ENCODE peak calls at places on chromosomes 2 and 18, in eight cellular contexts. R, F, Z, K, J, G, T and W are unnamed samples. For H3K9me3, the result is how much of the 10 kb centered on the place peaks cover.

GRCh38 chr2:226440119-226440917 is 359.3 kb downstream of the IRS1 start:
- DNase-seq in R (peak), F (no peak), Z (peak), K (no peak), J (peak), G (no peak), T (peak), W (no peak)

GRCh38 chr2:137741963-137742362 is 222.3 kb upstream of the HNMT start:
- DNase-seq in R (no peak), F (no peak), Z (no peak), K (no peak), J (no peak), G (no peak), T (no peak), W (no peak)

GRCh38 chr2:15800489-15801329 is 139.6 kb upstream of the MYCN start:
- DNase-seq in R (no peak), F (no peak), Z (peak), K (peak), J (no peak), G (no peak), T (no peak), W (peak)

GRCh38 chr18:72871091-72871490 is 3.3 kb upstream of the NETO1 start:
- DNase-seq in R (peak), F (no peak), Z (no peak), K (no peak), J (peak), G (no peak), T (peak), W (no peak)

GRCh38 chr2:209970271-209970670 is 32.2 kb upstream of the RPE start:
- DNase-seq in R (no peak), F (no peak), Z (peak), K (no peak), J (no peak), G (no peak), T (no peak), W (no peak)

GRCh38 chr18:47720741-47721140 is 209.7 kb downstream of the SMAD2 start:
- DNase-seq in R (no peak), F (no peak), Z (no peak), K (no peak), J (no peak), G (no peak), T (no peak), W (no peak)

GRCh38 chr2:240988571-240989271 is 9.7 kb upstream of the SNED1 start:
- DNase-seq in R (no peak), F (no peak), Z (no peak), K (no peak), J (no peak), G (peak), T (no peak), W (no peak)

GRCh38 chr2:709138-709779 is 32.1 kb upstream of the TMEM18 start:
- DNase-seq in R (no peak), F (no peak), Z (no peak), K (no peak), J (no peak), G (no peak), T (no peak), W (peak)

GRCh38 chr2:127386764-127387654 is 766 bp downstream of the MAP3K2 start:
- DNase-seq in R (peak), F (no peak), Z (peak), K (peak), J (peak), G (peak), T (peak), W (peak)

GRCh38 chr18:5600376-5601071 is 56.7 kb upstream of the EPB41L3 start:
- DNase-seq in R (no peak), F (no peak), Z (peak), K (no peak), J (peak), G (no peak), T (peak), W (no peak)

GRCh38 chr2:146927080-146927714 is 917.6 kb upstream of the ACVR2A start:
- DNase-seq in R (peak), F (no peak), Z (peak), K (peak), J (peak), G (peak), T (peak), W (peak)

GRCh38 chr2:68110102-68110501 is 47.3 kb upstream of the C1D start:
- DNase-seq in R (no peak), F (no peak), Z (no peak), K (no peak), J (no peak), G (no peak), T (no peak), W (no peak)

GRCh38 chr2:102489646-102490045 is 16.6 kb downstream of the SLC9A4 start:
- DNase-seq in R (no peak), F (no peak), Z (no peak), K (no peak), J (no peak), G (no peak), T (no peak), W (no peak)

GRCh38 chr2:85435986-85436835 is 17.7 kb downstream of the SH2D6 start:
- DNase-seq in R (no peak), F (no peak), Z (no peak), K (no peak), J (no peak), G (no peak), T (no peak), W (peak)

GRCh38 chr2:237181844-237182243 is 96.2 kb downstream of the COPS8 start:
- DNase-seq in R (peak), F (no peak), Z (no peak), K (no peak), J (peak), G (no peak), T (peak), W (no peak)

GRCh38 chr2:223566398-223566797 is 35.8 kb downstream of the SCG2 start:
- DNase-seq in R (no peak), F (no peak), Z (no peak), K (no peak), J (no peak), G (no peak), T (no peak), W (no peak)

GRCh38 chr2:96970248-96970875 is 16.0 kb downstream of the FAM178B start:
- DNase-seq in R (no peak), F (no peak), Z (no peak), K (no peak), J (no peak), G (no peak), T (no peak), W (peak)

GRCh38 chr18:50128506-50129271 is 66.3 kb downstream of the MYO5B start:
- DNase-seq in R (no peak), F (no peak), Z (peak), K (peak), J (no peak), G (peak), T (no peak), W (peak)

GRCh38 chr2:1210352-1210751 is 202.9 kb upstream of the TPO start:
- DNase-seq in R (no peak), F (no peak), Z (no peak), K (no peak), J (no peak), G (no peak), T (no peak), W (no peak)

GRCh38 chr18:51194604-51195003 is 2.9 kb downstream of the MEX3C start:
- DNase-seq in R (peak), F (no peak), Z (no peak), K (no peak), J (no peak), G (no peak), T (no peak), W (no peak)

GRCh38 chr2:191345788-191346187 is 100.6 kb downstream of the MYO1B start:
- DNase-seq in R (peak), F (no peak), Z (no peak), K (no peak), J (peak), G (no peak), T (peak), W (no peak)

GRCh38 chr2:100038019-100038418 is 104.4 kb downstream of the AFF3 start:
- DNase-seq in R (no peak), F (no peak), Z (no peak), K (peak), J (no peak), G (peak), T (no peak), W (peak)

GRCh38 chr2:168666339-168666738 is 136.1 kb upstream of the NOSTRIN start:
- DNase-seq in R (peak), F (no peak), Z (no peak), K (no peak), J (peak), G (no peak), T (peak), W (no peak)

GRCh38 chr2:201072201-201072530 is 365 bp downstream of the NDUFB3 start:
- DNase-seq in R (no peak), F (no peak), Z (no peak), K (no peak), J (no peak), G (no peak), T (no peak), W (no peak)

GRCh38 chr2:190600293-190601103 is 48.4 kb upstream of the NAB1 start:
- DNase-seq in R (no peak), F (no peak), Z (no peak), K (no peak), J (no peak), G (no peak), T (no peak), W (no peak)

GRCh38 chr18:37471619-37472018 is 94.0 kb downstream of the CELF4 start:
- DNase-seq in R (no peak), F (no peak), Z (no peak), K (no peak), J (no peak), G (no peak), T (no peak), W (no peak)

GRCh38 chr2:232721882-232722281 is 24.8 kb downstream of the GIGYF2 start:
- DNase-seq in R (no peak), F (no peak), Z (no peak), K (no peak), J (no peak), G (no peak), T (no peak), W (no peak)

GRCh38 chr18:51537487-51537886 is 340.0 kb upstream of the MEX3C start:
- DNase-seq in R (peak), F (no peak), Z (no peak), K (peak), J (no peak), G (no peak), T (no peak), W (peak)

GRCh38 chr2:70104231-70105111 is 17.2 kb downstream of the PCBP1 start:
- DNase-seq in R (peak), F (no peak), Z (peak), K (no peak), J (peak), G (no peak), T (peak), W (peak)

GRCh38 chr2:95728878-95729511 is 137.2 kb downstream of the TRIM43 start:
- DNase-seq in R (peak), F (peak), Z (peak), K (peak), J (peak), G (peak), T (peak), W (peak)

GRCh38 chr18:47418746-47419145 is 167.3 kb upstream of the SKOR2 start:
- DNase-seq in R (peak), F (no peak), Z (no peak), K (no peak), J (no peak), G (no peak), T (peak), W (no peak)

GRCh38 chr2:141611143-141611571 is 519.7 kb downstream of the LRP1B start:
- DNase-seq in R (peak), F (no peak), Z (no peak), K (no peak), J (peak), G (no peak), T (peak), W (no peak)

GRCh38 chr2:26203906-26204305 is 31.0 kb downstream of the GAREM2 start:
- DNase-seq in R (no peak), F (no peak), Z (no peak), K (no peak), J (no peak), G (no peak), T (no peak), W (no peak)

GRCh38 chr2:71455011-71455740 is 1.8 kb downstream of the DYSF start:
- DNase-seq in R (no peak), F (no peak), Z (no peak), K (peak), J (no peak), G (peak), T (no peak), W (peak)
- H3K9ac ChIP-seq in R (no peak), F (no peak), Z (no peak), K (no peak), J (no peak), G (no peak), T (no peak), W (no peak)

DNA sequence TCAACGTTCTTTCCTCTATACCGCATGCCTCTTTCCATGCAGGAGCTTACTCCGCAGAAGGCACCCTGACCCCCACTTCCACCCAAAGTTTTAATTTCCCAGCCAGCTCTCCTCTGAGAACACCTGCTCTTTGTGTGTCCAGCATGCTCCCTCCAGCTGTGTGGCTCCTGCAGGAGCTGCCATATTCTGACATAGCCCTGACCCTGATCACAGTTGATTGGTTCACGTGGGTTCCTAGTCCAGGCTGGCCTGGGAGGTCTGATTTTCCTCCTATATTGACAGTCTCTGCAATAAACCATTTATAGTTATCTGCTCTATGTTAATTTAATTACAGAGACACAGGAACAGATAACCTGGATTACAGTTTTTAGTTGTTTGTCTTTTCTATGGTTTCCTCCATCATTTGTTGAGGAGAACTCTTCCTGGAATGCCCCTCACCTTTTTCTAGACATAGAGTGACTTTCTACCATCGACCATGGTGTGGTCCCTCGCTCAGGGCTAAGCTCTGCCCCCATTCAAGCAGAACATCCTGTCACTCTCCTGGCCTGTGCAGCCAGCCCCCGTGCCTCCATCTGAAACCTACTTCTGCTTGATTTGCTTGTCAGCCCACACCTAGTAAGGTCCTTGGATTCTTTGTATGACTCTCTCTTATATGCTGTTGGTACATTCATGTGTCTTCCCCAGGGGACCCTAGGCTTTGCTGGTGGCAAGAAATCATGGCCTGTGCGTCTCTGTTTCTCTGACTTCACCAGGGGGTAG is 231.5 kb downstream of the LPIN1 start:
- DNase-seq in R (no peak), F (no peak), Z (no peak), K (no peak), J (no peak), G (no peak), T (no peak), W (no peak)
- H3K9me3 ChIP-seq in R (under half), F (under half), Z (under half), K (under half), J (under half), G (under half), T (under half), W (under half)

GRCh38 chr2:176189666-176190641 is 1.5 kb downstream of the HOXD1 start:
- DNase-seq in R (no peak), F (no peak), Z (no peak), K (peak), J (no peak), G (no peak), T (no peak), W (peak)
- TF ChIP-seq CTCF in R (no peak), F (no peak), Z (no peak), K (no peak), J (no peak), G (no peak), T (no peak), W (no peak)

DNA sequence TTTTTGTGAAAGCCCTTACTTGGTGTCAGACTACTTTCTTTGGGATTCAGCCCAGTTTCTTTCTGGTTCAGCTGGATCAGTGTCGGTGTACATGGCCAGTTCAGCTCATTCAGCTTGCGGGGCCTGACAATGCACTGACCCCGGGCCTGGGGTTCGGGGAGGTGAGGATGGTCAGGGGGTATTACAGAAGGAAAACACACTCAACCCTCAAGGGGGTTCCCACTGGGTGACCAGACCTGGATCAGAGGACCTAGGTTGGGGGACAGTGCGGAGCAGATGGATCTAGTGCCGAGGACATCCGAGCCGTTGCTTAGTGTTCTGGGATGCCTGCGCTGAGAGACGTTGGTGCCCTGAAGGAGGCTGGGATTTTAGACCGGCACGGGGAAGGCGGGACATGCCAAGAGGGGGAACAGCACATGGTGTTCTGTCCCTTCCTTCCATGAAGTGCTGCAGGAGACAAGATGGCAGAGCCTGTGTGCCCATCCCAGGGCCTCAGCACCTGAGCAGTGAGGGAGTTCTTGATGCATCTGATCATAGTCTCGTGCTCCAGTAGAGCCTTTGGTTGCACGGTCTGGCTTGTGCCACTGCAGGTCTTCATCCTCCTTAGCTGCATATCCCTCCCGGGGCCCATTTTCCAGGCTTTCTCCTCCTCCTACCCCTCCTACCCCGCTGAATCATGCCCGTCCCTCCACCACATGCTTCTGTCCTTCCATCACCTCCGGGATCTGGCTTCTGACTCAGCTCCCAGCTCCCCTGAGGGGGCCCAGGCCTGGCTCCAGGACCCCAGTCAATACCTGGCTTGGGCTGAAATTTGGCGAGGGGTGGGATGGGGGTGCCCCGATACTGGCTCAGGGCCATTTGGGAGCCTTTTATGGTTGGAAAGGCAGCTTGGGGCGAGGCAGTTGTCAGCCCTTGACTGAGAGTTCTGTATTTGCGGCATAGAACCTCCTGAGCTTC is 18.0 kb downstream of the SPEG start:
- DNase-seq in R (peak), F (peak), Z (no peak), K (no peak), J (peak), G (no peak), T (peak), W (peak)
- H3K9ac ChIP-seq in R (no peak), F (peak), Z (no peak), K (no peak), J (peak), G (no peak), T (peak), W (no peak)

GRCh38 chr2:63050916-63051794 is 525 bp downstream of the OTX1 start:
- DNase-seq in R (no peak), F (no peak), Z (no peak), K (peak), J (no peak), G (peak), T (no peak), W (peak)

GRCh38 chr2:63053235-63053888 is 2.7 kb downstream of the OTX1 start:
- DNase-seq in R (no peak), F (no peak), Z (no peak), K (no peak), J (no peak), G (no peak), T (no peak), W (no peak)

GRCh38 chr2:63052411-63053234 is 2.0 kb downstream of the OTX1 start:
- DNase-seq in R (no peak), F (no peak), Z (no peak), K (peak), J (no peak), G (peak), T (no peak), W (peak)

GRCh38 chr2:63050186-63050915 is at the start of gene OTX1:
- DNase-seq in R (peak), F (peak), Z (peak), K (peak), J (peak), G (peak), T (no peak), W (peak)

GRCh38 chr2:63051795-63052333 is 1.2 kb downstream of the OTX1 start:
- DNase-seq in R (no peak), F (no peak), Z (no peak), K (peak), J (no peak), G (peak), T (no peak), W (peak)
- H3K9me3 ChIP-seq in R (under half), F (under half), Z (under half), K (under half), J (under half), G (under half), T (under half), W (under half)

GRCh38 chr2:21411796-21412195 is 288.0 kb downstream of the TDRD15 start:
- DNase-seq in R (no peak), F (no peak), Z (no peak), K (no peak), J (no peak), G (no peak), T (no peak), W (no peak)

GRCh38 chr2:21418456-21418855 is 294.7 kb downstream of the TDRD15 start:
- DNase-seq in R (no peak), F (no peak), Z (no peak), K (no peak), J (peak), G (no peak), T (no peak), W (no peak)

GRCh38 chr2:21413082-21413481 is 289.3 kb downstream of the TDRD15 start:
- DNase-seq in R (no peak), F (no peak), Z (no peak), K (no peak), J (peak), G (no peak), T (no peak), W (no peak)

GRCh38 chr2:21415234-21415633 is 291.5 kb downstream of the TDRD15 start:
- DNase-seq in R (no peak), F (no peak), Z (peak), K (peak), J (no peak), G (no peak), T (no peak), W (peak)
- TF ChIP-seq CTCF in R (no peak), F (peak), Z (no peak), K (peak), J (no peak), G (peak), T (no peak), W (peak)